ENCODE peak calls at places on chromosome 18, in nine cellular contexts. Y is GM23338, J is Panc1, Z is psoas muscle, L is body of pancreas, A is right lobe of liver, M is pancreas, X is HCT116, C is heart right ventricle. P is an unnamed sample.

GRCh38 chr18:59220784-59221765 is 1.1 kb downstream of the GRP start:
- ATAC-seq in Y (peak; percentile 43), J (peak; percentile 30), Z (no peak), L (no peak), A (no peak), M (peak; percentile 23), X (no peak), C (no peak), P (no peak)

GRCh38 chr18:38688402-38688801 is 1122.8 kb upstream of the CELF4 start:
- ATAC-seq in Y (no peak), J (no peak), Z (no peak), L (no peak), A (no peak), M (no peak), X (no peak), C (no peak), P (no peak)

GRCh38 chr18:70535041-70535440 is 246.2 kb downstream of the SOCS6 start:
- ATAC-seq in Y (no peak), J (no peak), Z (no peak), L (no peak), A (no peak), M (no peak), X (no peak), C (no peak), P (no peak)

GRCh38 chr18:76474824-76475223 is 20.2 kb downstream of the ZNF516 start:
- ATAC-seq in Y (no peak), J (no peak), Z (no peak), L (no peak), A (no peak), M (no peak), X (no peak), C (no peak), P (no peak)

GRCh38 chr18:48703033-48703386 is 164.2 kb downstream of the CTIF start:
- ATAC-seq in Y (no peak), J (no peak), Z (no peak), L (no peak), A (no peak), M (no peak), X (no peak), C (no peak), P (no peak)

GRCh38 chr18:35983818-35984217 is 11.3 kb downstream of the RMP24 start:
- ATAC-seq in Y (no peak), J (no peak), Z (no peak), L (no peak), A (no peak), M (no peak), X (no peak), C (no peak), P (no peak)

GRCh38 chr18:58967643-58968291 is 103.1 kb downstream of the ZNF532 start:
- ATAC-seq in Y (no peak), J (no peak), Z (peak; percentile 87), L (no peak), A (peak; percentile 54), M (no peak), X (no peak), C (peak; percentile 71), P (no peak)

GRCh38 chr18:6207119-6207518 is 207.6 kb downstream of the L3MBTL4 start:
- ATAC-seq in Y (no peak), J (no peak), Z (no peak), L (no peak), A (no peak), M (no peak), X (no peak), C (no peak), P (no peak)

GRCh38 chr18:4293337-4293736 is 161.8 kb downstream of the DLGAP1 start:
- ATAC-seq in Y (no peak), J (no peak), Z (no peak), L (no peak), A (no peak), M (no peak), X (no peak), C (no peak), P (no peak)

GRCh38 chr18:26383454-26384270 is 157.4 kb downstream of the TAF4B start:
- ATAC-seq in Y (peak; percentile 74), J (peak; percentile 78), Z (peak; percentile 75), L (peak; percentile 60), A (peak; percentile 80), M (peak; percentile 74), X (peak; percentile 84), C (no peak), P (no peak)

GRCh38 chr18:31512203-31512764 is 14.3 kb downstream of the DSG2 start:
- ATAC-seq in Y (peak; percentile 57), J (no peak), Z (no peak), L (peak; percentile 55), A (peak; percentile 44), M (peak; percentile 83), X (peak; percentile 89), C (no peak), P (no peak)

GRCh38 chr18:77016936-77017335 is 115.6 kb downstream of the MBP start:
- ATAC-seq in Y (no peak), J (no peak), Z (no peak), L (no peak), A (no peak), M (no peak), X (no peak), C (no peak), P (no peak)

GRCh38 chr18:463442-464310 is 36.8 kb downstream of the COLEC12 start:
- ATAC-seq in Y (peak; percentile 97), J (no peak), Z (no peak), L (no peak), A (no peak), M (peak; percentile 77), X (no peak), C (peak; percentile 62), P (peak; percentile 58)

GRCh38 chr18:73528066-73528465 is 619.6 kb downstream of the FBXO15 start:
- ATAC-seq in Y (no peak), J (no peak), Z (no peak), L (no peak), A (no peak), M (no peak), X (no peak), C (no peak), P (no peak)

GRCh38 chr18:51997129-51997528 is 342.9 kb upstream of the DCC start:
- ATAC-seq in Y (no peak), J (no peak), Z (no peak), L (no peak), A (no peak), M (no peak), X (no peak), C (no peak), P (no peak)

GRCh38 chr18:68769423-68769822 is 28.5 kb upstream of the CCDC102B start:
- ATAC-seq in Y (no peak), J (no peak), Z (peak; percentile 55), L (no peak), A (no peak), M (no peak), X (no peak), C (peak; percentile 59), P (peak; percentile 79)

GRCh38 chr18:23938046-23938756 is 76.4 kb upstream of the TTC39C start:
- ATAC-seq in Y (no peak), J (no peak), Z (no peak), L (no peak), A (no peak), M (no peak), X (no peak), C (no peak), P (no peak)

GRCh38 chr18:39198376-39198775 is 1632.8 kb upstream of the CELF4 start:
- ATAC-seq in Y (no peak), J (no peak), Z (no peak), L (no peak), A (no peak), M (no peak), X (no peak), C (no peak), P (no peak)

DNA sequence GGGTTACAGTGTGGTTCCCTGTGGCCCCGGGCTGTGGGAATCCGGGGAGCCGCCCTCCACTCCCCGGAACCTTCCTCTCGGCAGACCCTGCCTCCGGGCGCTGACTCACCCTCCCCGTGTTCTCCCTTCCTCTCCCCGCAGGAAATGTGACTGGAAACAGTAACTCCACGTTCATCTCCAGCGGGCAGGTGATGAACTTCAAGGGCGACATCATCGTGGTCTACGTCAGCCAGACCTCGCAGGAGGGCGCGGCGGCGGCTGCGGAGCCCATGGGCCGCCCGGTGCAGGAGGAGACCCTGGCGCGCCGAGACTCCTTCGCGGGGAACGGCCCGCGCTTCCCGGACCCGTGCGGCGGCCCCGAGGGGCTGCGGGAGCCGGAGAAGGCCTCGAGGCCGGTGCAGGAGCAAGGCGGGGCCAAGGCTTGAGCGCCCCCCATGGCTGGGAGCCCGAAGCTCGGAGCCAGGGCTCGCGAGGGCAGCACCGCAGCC is 59.5 kb downstream of the TNFRSF11A start:
- ATAC-seq in Y (peak; percentile 83), J (no peak), Z (no peak), L (peak; percentile 24), A (no peak), M (peak; percentile 66), X (no peak), C (peak; percentile 31), P (no peak)
- H3K4me3 ChIP-seq in Y (peak overlapping the region; percentile 24), J (no peak overlapping the region), Z (peak overlapping the region; percentile 36), L (no peak overlapping the region), A (peak overlapping the region; percentile 16), M (no peak overlapping the region), X (no peak overlapping the region), C (peak overlapping the region; percentile 44), P (peak overlapping the region; percentile 6)

DNA sequence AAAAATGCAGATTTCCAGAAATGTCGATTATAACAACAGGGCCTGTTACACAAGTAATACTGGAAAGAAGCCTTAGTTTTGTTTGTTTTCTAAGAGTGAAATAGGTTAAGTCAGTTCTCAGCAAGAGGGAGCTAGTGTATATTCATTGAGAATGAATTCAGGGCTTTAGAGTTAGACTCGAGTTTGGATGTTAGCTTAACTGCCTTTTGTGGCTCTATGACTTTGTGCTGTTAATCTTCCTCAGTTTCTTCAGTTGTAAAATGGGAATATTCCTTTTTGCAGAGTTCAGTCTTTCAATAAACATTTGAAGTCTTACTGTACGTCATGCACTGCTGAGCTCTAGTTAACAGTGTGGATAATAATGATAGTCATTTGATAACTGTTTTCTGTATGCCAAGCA is 989 bp downstream of the NDUFV2 start:
- ATAC-seq in Y (no peak), J (no peak), Z (peak; percentile 47), L (no peak), A (peak; percentile 32), M (peak; percentile 39), X (no peak), C (peak; percentile 15), P (no peak)
- TF ChIP-seq CTCF in Y (no peak), J (peak; percentile 9), Z (peak; percentile 20), L (no peak), A (peak; percentile 36), M (no peak), X (no peak), C (no peak), P (peak; percentile 44)

GRCh38 chr18:49861659-49862058 is 48.3 kb upstream of the ACAA2 start:
- ATAC-seq in Y (no peak), J (no peak), Z (no peak), L (no peak), A (no peak), M (no peak), X (no peak), C (no peak), P (no peak)
- H3K4me3 ChIP-seq in Y (no peak overlapping the region), J (no peak overlapping the region), Z (no peak overlapping the region), L (no peak overlapping the region), A (no peak overlapping the region), M (no peak overlapping the region), X (no peak overlapping the region), C (no peak overlapping the region), P (no peak overlapping the region)

DNA sequence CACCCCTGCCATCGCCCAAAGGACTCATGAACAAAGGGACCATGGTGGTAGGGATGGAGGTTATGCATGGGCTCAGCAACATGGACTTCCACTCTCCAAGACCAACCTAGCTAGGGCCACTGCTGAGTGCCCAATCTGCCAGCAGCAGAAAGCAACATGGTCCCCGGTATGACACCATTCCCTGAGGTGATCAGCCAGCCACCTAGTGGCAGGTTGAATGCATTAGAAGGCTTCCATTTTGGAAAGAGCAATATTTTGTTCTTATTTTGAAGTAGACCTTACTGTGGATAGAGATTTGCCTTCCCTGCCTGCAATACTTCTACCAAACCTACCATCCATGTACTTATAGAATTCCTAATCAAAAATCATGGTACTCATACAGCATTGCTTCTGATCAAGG is 99.8 kb downstream of the METTL4 start:
- ATAC-seq in Y (no peak), J (no peak), Z (no peak), L (no peak), A (no peak), M (no peak), X (peak; percentile 52), C (no peak), P (no peak)
- TF ChIP-seq CTCF in Y (peak; percentile 56), J (peak; percentile 24), Z (no peak), L (no peak), A (no peak), M (no peak), X (peak; percentile 33), C (no peak), P (no peak)

P was measured in gastroesophageal sphincter.